ENCODE peak calls at places on chromosome 18, in six cellular contexts. E is astrocyte of the cerebellum, J is WERI-Rb-1, G is HL-60, Q is AG09309, M is IMR-90. B is an unnamed sample.

GRCh38 chr18:71398530-71398929 is 1109.7 kb downstream of the SOCS6 start:
- DNase-seq in E (peak; percentile 19), J (peak; percentile 50), G (no peak), Q (no peak), M (no peak), B (no peak)

GRCh38 chr18:43665239-43665788 is 388.0 kb upstream of the SYT4 start:
- DNase-seq in E (peak; percentile 72), J (no peak), G (no peak), Q (peak; percentile 59), M (peak; percentile 94), B (no peak)

GRCh38 chr18:40222736-40223135 is 1732.3 kb upstream of the PIK3C3 start:
- DNase-seq in E (peak; percentile 13), J (no peak), G (no peak), Q (no peak), M (peak; percentile 16), B (no peak)

GRCh38 chr18:69400253-69400975 is at the start of gene DOK6:
- DNase-seq in E (peak; percentile 70), J (peak; percentile 80), G (no peak), Q (peak; percentile 21), M (peak; percentile 69), B (no peak)

GRCh38 chr18:9048808-9049494 is 53.5 kb upstream of the NDUFV2 start:
- DNase-seq in E (no peak), J (no peak), G (no peak), Q (no peak), M (peak; percentile 44), B (no peak)

GRCh38 chr18:79917351-79918088 is 33.9 kb downstream of the SLC66A2 start:
- DNase-seq in E (no peak), J (peak; percentile 8), G (no peak), Q (no peak), M (no peak), B (no peak)

GRCh38 chr18:44548291-44549221 is 132.1 kb upstream of the SETBP1 start:
- DNase-seq in E (no peak), J (no peak), G (peak; percentile 55), Q (peak; percentile 34), M (no peak), B (no peak)

GRCh38 chr18:38362286-38362792 is 796.7 kb upstream of the CELF4 start:
- DNase-seq in E (no peak), J (peak; percentile 29), G (no peak), Q (no peak), M (no peak), B (no peak)

GRCh38 chr18:63063171-63063570 is 256.4 kb downstream of the BCL2 start:
- DNase-seq in E (no peak), J (no peak), G (no peak), Q (no peak), M (peak; percentile 15), B (no peak)

GRCh38 chr18:76658627-76659026 is 163.6 kb upstream of the ZNF516 start:
- DNase-seq in E (no peak), J (peak; percentile 91), G (no peak), Q (no peak), M (no peak), B (no peak)

GRCh38 chr18:61581578-61582204 is 248.5 kb downstream of the CDH20 start:
- DNase-seq in E (no peak), J (peak; percentile 88), G (peak; percentile 22), Q (no peak), M (peak; percentile 47), B (peak; percentile 54)
- TF ChIP-seq CTCF in E (peak; percentile 96), J (peak; percentile 98), G (peak; percentile 92), Q (peak; percentile 99), M (peak; percentile 88), B (peak; percentile 94)

GRCh38 chr18:3293196-3293951 is 31.4 kb downstream of the MYL12B start:
- DNase-seq in E (no peak), J (no peak), G (no peak), Q (no peak), M (no peak), B (no peak)

GRCh38 chr18:3294435-3295080 is 32.6 kb downstream of the MYL12B start:
- DNase-seq in E (no peak), J (no peak), G (no peak), Q (no peak), M (peak; percentile 92), B (no peak)

GRCh38 chr18:3297025-3297984 is 35.4 kb downstream of the MYL12B start:
- DNase-seq in E (peak; percentile 74), J (peak; percentile 95), G (peak; percentile 98), Q (peak; percentile 20), M (peak; percentile 86), B (peak; percentile 91)
- TF ChIP-seq CTCF in E (peak; percentile 51), J (peak; percentile 93), G (peak; percentile 100), Q (peak; percentile 41), M (peak; percentile 26), B (peak; percentile 79)

GRCh38 chr18:7870855-7871254 is 303.7 kb downstream of the PTPRM start:
- DNase-seq in E (no peak), J (no peak), G (no peak), Q (peak; percentile 21), M (peak; percentile 14), B (no peak)

GRCh38 chr18:7873316-7873715 is 306.2 kb downstream of the PTPRM start:
- DNase-seq in E (no peak), J (no peak), G (no peak), Q (no peak), M (no peak), B (no peak)

GRCh38 chr18:7871560-7872456 is 304.7 kb downstream of the PTPRM start:
- DNase-seq in E (no peak), J (no peak), G (no peak), Q (no peak), M (peak; percentile 17), B (no peak)

GRCh38 chr18:7876354-7876753 is 309.2 kb downstream of the PTPRM start:
- DNase-seq in E (no peak), J (no peak), G (no peak), Q (no peak), M (no peak), B (no peak)

DNA sequence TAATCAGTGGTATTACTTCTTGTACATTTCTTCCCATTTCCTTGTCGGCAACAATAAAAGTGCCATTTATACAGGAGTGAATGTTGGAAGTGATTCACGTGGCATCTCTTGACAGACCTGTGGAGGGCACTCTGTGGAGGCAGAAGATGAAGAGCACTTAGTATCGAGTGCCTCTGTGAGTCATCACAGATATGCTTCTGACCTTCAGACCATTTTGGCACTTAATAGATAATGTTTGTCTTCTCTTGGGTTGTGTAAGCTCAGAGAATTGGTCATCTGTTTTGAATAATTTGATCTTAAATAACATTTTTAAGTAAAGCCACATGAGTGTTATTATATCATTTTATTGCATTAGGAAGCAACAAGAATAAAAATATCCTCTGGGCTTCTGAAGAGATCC is 305.5 kb downstream of the PTPRM start:
- DNase-seq in E (no peak), J (no peak), G (no peak), Q (no peak), M (peak; percentile 62), B (no peak)
- TF ChIP-seq CTCF in E (peak; percentile 15), J (peak; percentile 11), G (no peak), Q (peak; percentile 29), M (peak; percentile 31), B (no peak)

GRCh38 chr18:46829947-46830346 is 73.1 kb upstream of the ST8SIA5 start:
- DNase-seq in E (no peak), J (no peak), G (no peak), Q (no peak), M (no peak), B (no peak)
- TF ChIP-seq CTCF in E (no peak), J (no peak), G (no peak), Q (no peak), M (no peak), B (no peak)

DNA sequence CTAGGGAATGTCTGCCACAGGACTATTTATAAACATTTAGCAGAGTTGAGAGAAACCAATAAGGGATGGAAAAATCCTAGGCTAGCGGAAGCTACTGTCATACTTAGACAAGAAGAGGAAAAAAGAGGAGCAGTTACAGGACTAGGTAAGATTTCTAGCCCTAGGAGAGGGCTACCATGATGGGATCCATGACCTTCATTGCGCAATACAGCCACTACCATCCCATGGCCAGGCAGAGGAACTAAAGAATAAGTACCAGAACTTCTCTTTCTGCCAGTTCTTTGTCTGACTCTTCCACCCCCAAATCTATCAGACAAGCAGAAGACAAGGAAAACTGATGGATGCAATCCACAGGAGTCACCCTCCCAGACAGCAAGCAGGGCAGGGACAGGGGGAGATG is 417.0 kb upstream of the CHST9 start:
- DNase-seq in E (no peak), J (no peak), G (no peak), Q (no peak), M (no peak), B (no peak)
- TF ChIP-seq CTCF in E (no peak), J (no peak), G (no peak), Q (no peak), M (no peak), B (no peak)

GRCh38 chr18:25727281-25727680 is 363.1 kb downstream of the SS18 start:
- DNase-seq in E (no peak), J (no peak), G (no peak), Q (no peak), M (peak; percentile 28), B (no peak)

GRCh38 chr18:25724997-25725396 is 365.4 kb downstream of the SS18 start:
- DNase-seq in E (no peak), J (no peak), G (no peak), Q (no peak), M (no peak), B (no peak)

GRCh38 chr18:25725461-25725860 is 365.0 kb downstream of the SS18 start:
- DNase-seq in E (no peak), J (no peak), G (no peak), Q (no peak), M (no peak), B (no peak)

GRCh38 chr18:25724121-25724520 is 366.3 kb downstream of the SS18 start:
- DNase-seq in E (no peak), J (no peak), G (no peak), Q (no peak), M (no peak), B (no peak)

GRCh38 chr18:25726278-25726677 is 364.1 kb downstream of the SS18 start:
- DNase-seq in E (no peak), J (peak; percentile 15), G (no peak), Q (no peak), M (peak; percentile 63), B (no peak)
- TF ChIP-seq CTCF in E (no peak), J (no peak), G (no peak), Q (no peak), M (peak; percentile 21), B (no peak)

DNA sequence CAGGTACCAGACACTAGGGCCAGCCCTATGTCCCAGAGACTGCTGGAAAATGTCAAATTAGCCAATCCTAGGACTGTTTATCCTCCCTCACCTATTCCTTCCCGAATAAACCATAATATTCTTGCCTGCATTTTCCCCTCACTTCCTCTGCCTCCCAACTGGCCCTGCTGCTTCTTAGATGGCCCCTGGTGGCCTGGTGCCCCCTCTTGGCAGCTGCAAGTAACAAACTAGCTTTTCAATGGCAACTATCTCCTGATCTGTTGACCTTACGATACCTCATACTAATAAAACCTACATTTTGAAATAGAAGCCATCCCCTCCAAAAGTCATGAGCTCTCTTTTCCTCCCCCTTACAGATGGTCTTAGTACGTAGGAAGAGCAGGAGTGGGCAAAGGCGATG is 132.0 kb downstream of the ALPK2 start:
- DNase-seq in E (no peak), J (peak; percentile 58), G (no peak), Q (no peak), M (no peak), B (no peak)
- TF ChIP-seq CTCF in E (peak; percentile 17), J (peak; percentile 77), G (no peak), Q (no peak), M (no peak), B (no peak)

DNA sequence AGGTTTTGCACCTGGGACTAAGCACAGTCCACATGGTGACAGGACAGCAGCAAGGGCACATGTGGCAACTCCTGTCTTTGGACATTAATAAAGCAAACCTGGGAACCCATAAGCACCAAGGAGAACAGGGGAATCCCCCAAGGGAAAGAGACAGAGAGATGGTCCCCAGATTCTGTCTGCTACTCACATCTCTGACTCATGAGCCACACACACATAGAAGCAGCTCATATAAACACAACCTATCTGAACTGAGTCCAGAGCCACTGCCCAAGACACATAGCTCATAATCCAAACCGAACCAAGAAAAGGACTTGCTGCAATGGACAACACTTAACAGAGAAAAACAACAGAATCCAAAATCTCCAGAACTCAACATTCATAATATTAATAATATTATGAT is 82.5 kb downstream of the OSBPL1A start:
- DNase-seq in E (no peak), J (no peak), G (no peak), Q (no peak), M (peak; percentile 83), B (no peak)
- TF ChIP-seq CTCF in E (no peak), J (no peak), G (no peak), Q (no peak), M (no peak), B (no peak)

B was measured in CD8-positive, alpha-beta T cell.